ENCODE peak calls at places on chromosomes 7 and 10, in six cellular contexts. One of them, this sample, is unnamed.

GRCh38 chr7:138961159-138961558 is 20.0 kb downstream of the KIAA1549 start:
- DNase-seq in A549: peak
- DNase-seq in AG09319: no peak
- DNase-seq in kidney: no peak
- DNase-seq in RWPE1: no peak
- DNase-seq in spleen: no peak
- DNase-seq in this sample: no peak

GRCh38 chr7:102471791-102472125 is 7.0 kb downstream of the POLR2J start:
- DNase-seq in RWPE1: no peak
- DNase-seq in kidney: peak
- DNase-seq in spleen: peak
- DNase-seq in A549: no peak
- DNase-seq in AG09319: no peak
- DNase-seq in this sample: no peak

GRCh38 chr7:24834150-24834798 is 77.0 kb upstream of the GSDME start:
- DNase-seq in A549: no peak
- DNase-seq in AG09319: no peak
- DNase-seq in RWPE1: no peak
- DNase-seq in kidney: no peak
- DNase-seq in spleen: peak
- DNase-seq in this sample: no peak

GRCh38 chr10:101938316-101939272 is 95.0 kb upstream of the KCNIP2 start:
- DNase-seq in AG09319: peak
- DNase-seq in RWPE1: peak
- DNase-seq in spleen: no peak
- DNase-seq in kidney: no peak
- DNase-seq in A549: peak
- DNase-seq in this sample: no peak

GRCh38 chr10:70899096-70899495 is 10.7 kb upstream of the PCBD1 start:
- DNase-seq in A549: no peak
- DNase-seq in AG09319: no peak
- DNase-seq in RWPE1: no peak
- DNase-seq in spleen: no peak
- DNase-seq in kidney: no peak
- DNase-seq in this sample: no peak

GRCh38 chr7:8931906-8932646 is 498.7 kb downstream of the NXPH1 start:
- DNase-seq in A549: peak
- DNase-seq in spleen: no peak
- DNase-seq in RWPE1: no peak
- DNase-seq in kidney: no peak
- DNase-seq in AG09319: no peak
- DNase-seq in this sample: no peak

GRCh38 chr10:73888514-73888913 is 14.2 kb upstream of the CAMK2G start:
- DNase-seq in RWPE1: peak
- DNase-seq in spleen: no peak
- DNase-seq in A549: no peak
- DNase-seq in kidney: no peak
- DNase-seq in AG09319: no peak
- DNase-seq in this sample: no peak

GRCh38 chr10:97812696-97813095 is 36.9 kb upstream of the GOLGA7B start:
- DNase-seq in RWPE1: no peak
- DNase-seq in kidney: no peak
- DNase-seq in A549: peak
- DNase-seq in AG09319: no peak
- DNase-seq in spleen: no peak
- DNase-seq in this sample: no peak

GRCh38 chr10:125691160-125691981 is 8.4 kb upstream of the TEX36 start:
- DNase-seq in A549: no peak
- DNase-seq in AG09319: peak
- DNase-seq in spleen: no peak
- DNase-seq in kidney: no peak
- DNase-seq in RWPE1: no peak
- DNase-seq in this sample: no peak

GRCh38 chr7:5636446-5636835 is 145.0 kb downstream of the RNF216 start:
- DNase-seq in AG09319: no peak
- DNase-seq in kidney: no peak
- DNase-seq in RWPE1: no peak
- DNase-seq in A549: no peak
- DNase-seq in spleen: no peak
- DNase-seq in this sample: peak

GRCh38 chr7:39683216-39683845 is 60.0 kb downstream of the RALA start:
- DNase-seq in kidney: no peak
- DNase-seq in A549: peak
- DNase-seq in RWPE1: peak
- DNase-seq in spleen: no peak
- DNase-seq in AG09319: no peak
- DNase-seq in this sample: no peak

GRCh38 chr10:88337134-88337533 is 246.0 kb downstream of the RNLS start:
- DNase-seq in kidney: no peak
- DNase-seq in spleen: no peak
- DNase-seq in RWPE1: no peak
- DNase-seq in AG09319: no peak
- DNase-seq in A549: no peak
- DNase-seq in this sample: no peak

GRCh38 chr10:100728928-100729876 is 16.2 kb upstream of the PAX2 start:
- DNase-seq in RWPE1: no peak
- DNase-seq in spleen: peak
- DNase-seq in AG09319: no peak
- DNase-seq in kidney: peak
- DNase-seq in A549: peak
- DNase-seq in this sample: peak

GRCh38 chr7:158779061-158779992 is 50.0 kb downstream of the ESYT2 start:
- DNase-seq in kidney: no peak
- DNase-seq in spleen: no peak
- DNase-seq in A549: no peak
- DNase-seq in RWPE1: no peak
- DNase-seq in AG09319: no peak
- DNase-seq in this sample: no peak

GRCh38 chr10:113663142-113663541 is 699 bp downstream of the NRAP start:
- DNase-seq in RWPE1: no peak
- DNase-seq in kidney: no peak
- DNase-seq in A549: peak
- DNase-seq in spleen: no peak
- DNase-seq in AG09319: no peak
- DNase-seq in this sample: no peak

GRCh38 chr7:41870017-41870416 is 167.1 kb upstream of the INHBA start:
- DNase-seq in spleen: no peak
- DNase-seq in A549: no peak
- DNase-seq in AG09319: no peak
- DNase-seq in kidney: no peak
- DNase-seq in RWPE1: no peak
- DNase-seq in this sample: no peak

GRCh38 chr10:44990302-44990655 is 10.4 kb upstream of the ZNF22 start:
- DNase-seq in AG09319: no peak
- DNase-seq in spleen: no peak
- DNase-seq in kidney: no peak
- DNase-seq in A549: no peak
- DNase-seq in RWPE1: no peak
- DNase-seq in this sample: peak

DNA sequence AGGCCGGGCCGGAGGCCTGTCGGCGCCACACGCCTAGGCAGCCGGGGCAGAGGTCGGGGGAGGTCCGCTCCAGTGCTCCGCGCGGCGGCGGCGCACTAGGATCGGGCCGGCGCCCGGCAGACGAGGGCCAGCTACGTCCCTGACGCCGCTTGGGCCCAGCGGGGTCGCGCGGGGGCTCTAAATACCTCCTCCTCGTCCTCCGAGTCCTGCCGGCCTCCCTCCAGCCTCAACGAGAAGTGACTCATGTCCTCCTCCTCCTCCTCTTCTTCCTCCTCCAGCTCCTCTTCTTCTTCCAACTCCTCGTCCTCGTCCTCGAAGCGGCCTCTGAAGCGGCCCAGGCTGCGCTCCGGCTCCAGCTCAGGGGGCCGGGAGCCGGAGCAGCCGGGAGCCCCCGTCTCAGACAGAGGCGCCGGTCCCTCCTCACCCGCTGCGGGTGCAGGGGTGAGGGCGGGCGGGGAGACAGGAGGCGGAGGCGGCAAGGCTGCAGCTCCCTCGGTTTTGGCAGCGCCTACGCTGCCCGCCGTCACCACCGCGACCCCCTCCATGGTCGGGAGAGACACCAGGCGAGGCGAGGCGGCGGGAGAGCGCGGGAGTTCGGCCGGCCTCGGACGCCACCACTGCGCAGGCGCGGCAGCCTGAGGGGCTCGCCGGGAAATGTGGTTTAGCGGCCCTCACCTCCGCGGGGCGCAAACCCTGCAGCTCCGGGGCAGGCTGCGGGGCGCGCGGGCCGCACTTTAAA is at the start of gene PCGF6:
- DNase-seq in kidney: peak
- DNase-seq in A549: peak
- DNase-seq in spleen: peak
- DNase-seq in AG09319: peak
- DNase-seq in RWPE1: peak
- DNase-seq in this sample: peak
- TF ChIP-seq CTCF in kidney: no peak
- TF ChIP-seq CTCF in A549: no peak
- TF ChIP-seq CTCF in spleen: no peak
- TF ChIP-seq CTCF in AG09319: no peak
- TF ChIP-seq CTCF in RWPE1: no peak
- TF ChIP-seq CTCF in this sample: no peak

DNA sequence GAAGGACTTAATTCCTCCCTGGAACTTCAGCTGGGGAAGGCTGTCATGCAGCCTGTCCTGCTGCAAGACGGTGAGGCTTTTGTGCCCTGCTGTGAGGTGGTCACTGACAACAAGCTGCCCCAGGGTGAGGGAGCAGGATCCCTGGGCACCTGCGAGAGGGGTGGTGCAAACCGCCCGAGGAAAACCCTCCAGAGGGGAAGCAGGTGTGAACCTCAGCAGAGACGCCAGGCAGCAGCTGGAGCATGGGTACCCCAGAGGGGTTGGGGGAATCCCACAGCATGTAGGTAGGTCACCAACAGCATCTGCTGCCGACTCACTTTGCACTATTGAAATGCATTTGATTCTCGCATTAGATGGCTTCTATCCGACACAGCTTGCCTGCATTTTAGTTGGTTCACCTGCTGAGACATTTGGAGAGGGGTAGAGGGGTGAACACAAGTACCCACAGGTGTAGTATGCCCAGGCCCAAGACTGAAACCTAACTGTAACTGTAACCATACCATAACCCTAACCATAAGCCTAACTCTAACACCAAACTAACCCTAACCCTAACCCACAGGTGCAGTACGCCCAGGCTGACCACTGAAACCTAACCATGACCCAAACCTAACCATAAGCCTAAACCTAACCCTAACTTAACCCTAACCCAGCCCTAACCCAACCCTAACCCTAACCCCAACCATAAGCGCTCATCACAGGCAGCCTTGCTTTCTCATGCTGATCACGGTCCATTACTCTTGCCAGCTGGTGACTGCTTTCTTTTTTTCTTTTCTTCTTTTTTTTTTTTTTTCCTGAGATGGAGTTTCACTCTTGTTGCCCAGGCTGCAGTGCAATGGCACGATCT is 85.9 kb downstream of the ELFN1 start:
- DNase-seq in AG09319: no peak
- DNase-seq in kidney: peak
- DNase-seq in spleen: peak
- DNase-seq in RWPE1: no peak
- DNase-seq in A549: no peak
- DNase-seq in this sample: no peak
- TF ChIP-seq CTCF in AG09319: no peak
- TF ChIP-seq CTCF in kidney: no peak
- TF ChIP-seq CTCF in spleen: no peak
- TF ChIP-seq CTCF in RWPE1: no peak
- TF ChIP-seq CTCF in A549: no peak
- TF ChIP-seq CTCF in this sample: no peak

GRCh38 chr10:7412482-7413251 is 1.8 kb upstream of the SFMBT2 start:
- DNase-seq in spleen: peak
- DNase-seq in RWPE1: no peak
- DNase-seq in kidney: peak
- DNase-seq in AG09319: no peak
- DNase-seq in A549: peak
- DNase-seq in this sample: peak

GRCh38 chr10:7409732-7410168 is 1.1 kb downstream of the SFMBT2 start:
- DNase-seq in A549: peak
- DNase-seq in spleen: no peak
- DNase-seq in kidney: no peak
- DNase-seq in AG09319: no peak
- DNase-seq in RWPE1: peak
- DNase-seq in this sample: peak

GRCh38 chr10:7410306-7410799 is 481 bp downstream of the SFMBT2 start:
- DNase-seq in kidney: peak
- DNase-seq in spleen: peak
- DNase-seq in A549: no peak
- DNase-seq in AG09319: no peak
- DNase-seq in RWPE1: peak
- DNase-seq in this sample: peak

GRCh38 chr10:7411671-7412481 is 1.0 kb upstream of the SFMBT2 start:
- DNase-seq in RWPE1: no peak
- DNase-seq in kidney: peak
- DNase-seq in spleen: peak
- DNase-seq in AG09319: no peak
- DNase-seq in A549: no peak
- DNase-seq in this sample: peak

GRCh38 chr10:7410800-7411670 is at the start of gene SFMBT2:
- DNase-seq in AG09319: no peak
- DNase-seq in RWPE1: peak
- DNase-seq in A549: peak
- DNase-seq in spleen: peak
- DNase-seq in kidney: peak
- DNase-seq in this sample: peak
- TF ChIP-seq CTCF in AG09319: no peak
- TF ChIP-seq CTCF in RWPE1: no peak
- TF ChIP-seq CTCF in A549: no peak
- TF ChIP-seq CTCF in spleen: no peak
- TF ChIP-seq CTCF in kidney: peak
- TF ChIP-seq CTCF in this sample: no peak

GRCh38 chr7:66896441-66896840 is 24.6 kb upstream of the TMEM248 start:
- DNase-seq in A549: no peak
- DNase-seq in kidney: no peak
- DNase-seq in RWPE1: no peak
- DNase-seq in AG09319: no peak
- DNase-seq in spleen: no peak
- DNase-seq in this sample: no peak

GRCh38 chr7:66899552-66900280 is 21.3 kb upstream of the TMEM248 start:
- DNase-seq in RWPE1: no peak
- DNase-seq in AG09319: no peak
- DNase-seq in spleen: no peak
- DNase-seq in A549: no peak
- DNase-seq in kidney: no peak
- DNase-seq in this sample: no peak

DNA sequence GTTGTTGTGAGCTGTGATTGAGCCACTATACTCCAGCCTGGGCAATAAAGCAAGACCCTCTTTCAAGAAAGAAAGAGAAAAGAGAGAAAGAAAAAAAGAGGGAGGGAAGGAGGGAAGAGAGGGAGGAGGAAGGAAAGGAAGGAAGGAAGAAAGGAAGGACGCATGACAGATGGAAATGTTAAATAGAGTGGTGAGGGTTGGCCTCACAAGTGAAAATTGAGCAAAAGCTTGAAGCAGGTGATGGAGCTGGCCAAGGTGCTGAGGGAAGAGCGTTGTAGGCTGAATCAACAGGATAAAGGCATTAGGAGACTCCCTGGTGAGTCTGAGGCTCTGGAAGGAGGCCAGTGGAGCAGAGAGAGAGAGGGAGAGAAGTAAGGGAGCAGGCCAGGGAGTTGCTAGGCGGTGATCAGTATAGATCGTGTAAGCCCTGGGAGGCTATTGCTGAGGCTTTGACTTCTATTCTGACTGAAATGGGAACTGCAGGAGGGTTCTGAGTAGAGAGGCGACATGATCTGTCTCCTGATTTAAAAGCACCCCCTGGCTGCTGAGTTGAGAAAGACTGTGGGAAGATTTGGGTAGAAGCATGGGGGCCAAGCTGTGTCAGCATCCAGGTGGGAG is 26.5 kb upstream of the TMEM248 start:
- DNase-seq in A549: no peak
- DNase-seq in spleen: no peak
- DNase-seq in kidney: no peak
- DNase-seq in RWPE1: peak
- DNase-seq in AG09319: no peak
- DNase-seq in this sample: peak
- TF ChIP-seq CTCF in A549: no peak
- TF ChIP-seq CTCF in spleen: no peak
- TF ChIP-seq CTCF in kidney: no peak
- TF ChIP-seq CTCF in RWPE1: no peak
- TF ChIP-seq CTCF in AG09319: no peak
- TF ChIP-seq CTCF in this sample: no peak

This sample was measured in endothelial cell.